ENCODE peak calls at places on chromosomes 2 and 18, in seven cellular contexts. G is putamen, S is sigmoid colon, W is brain microvascular endothelial cell, E is glomerular endothelial cell, J is DMS153, Y is stromal cell of bone marrow. M is an unnamed sample.

GRCh38 chr2:105252271-105252670 is 10.7 kb downstream of the GPR45 start:
- DNase-seq in G (no peak), S (no peak), W (no peak), E (no peak), J (no peak), Y (no peak), M (no peak)

GRCh38 chr2:159614534-159615186 is 1.7 kb downstream of the BAZ2B start:
- DNase-seq in G (no peak), S (no peak), W (no peak), E (peak), J (peak), Y (no peak), M (no peak)

GRCh38 chr2:64114912-64115277 is 29.3 kb downstream of the PELI1 start:
- DNase-seq in G (no peak), S (no peak), W (no peak), E (no peak), J (no peak), Y (no peak), M (peak)

GRCh38 chr2:32061973-32062861 is 1.1 kb upstream of the SPAST start:
- DNase-seq in G (peak), S (peak), W (peak), E (no peak), J (peak), Y (peak), M (peak)

GRCh38 chr2:162058973-162059668 is 14.9 kb downstream of the DPP4 start:
- DNase-seq in G (no peak), S (no peak), W (no peak), E (no peak), J (no peak), Y (no peak), M (no peak)

GRCh38 chr2:197958592-197958991 is 154.2 kb downstream of the PLCL1 start:
- DNase-seq in G (no peak), S (no peak), W (no peak), E (no peak), J (no peak), Y (no peak), M (no peak)

GRCh38 chr2:171547720-171548119 is 25.4 kb downstream of the CYBRD1 start:
- DNase-seq in G (no peak), S (no peak), W (no peak), E (no peak), J (no peak), Y (no peak), M (no peak)

GRCh38 chr2:98155721-98156120 is 68.8 kb downstream of the VWA3B start:
- DNase-seq in G (no peak), S (no peak), W (no peak), E (no peak), J (no peak), Y (no peak), M (no peak)

GRCh38 chr18:23113576-23113975 is 21.7 kb upstream of the CABLES1 start:
- DNase-seq in G (no peak), S (no peak), W (no peak), E (no peak), J (no peak), Y (no peak), M (no peak)

GRCh38 chr2:240459401-240460242 is 24.2 kb downstream of the GPC1 start:
- DNase-seq in G (no peak), S (peak), W (no peak), E (no peak), J (no peak), Y (no peak), M (no peak)

GRCh38 chr2:132550945-132551344 is 119.1 kb downstream of the LYPD1 start:
- DNase-seq in G (no peak), S (no peak), W (peak), E (no peak), J (no peak), Y (no peak), M (no peak)

GRCh38 chr2:112582314-112582746 is 2.1 kb upstream of the CHCHD5 start:
- DNase-seq in G (peak), S (no peak), W (peak), E (no peak), J (peak), Y (peak), M (peak)

GRCh38 chr2:127392828-127393578 is 5.2 kb upstream of the MAP3K2 start:
- DNase-seq in G (no peak), S (no peak), W (no peak), E (no peak), J (no peak), Y (no peak), M (no peak)

M was measured in HT-29.